ENCODE peak calls at places on chromosomes 4 and X, in five cellular contexts. B is activated CD8-positive, alpha-beta memory T cell treated with anti-CD3 and anti-CD28 coated beads for 24 hours; N is neural crest cell; C is stimulated activated CD8-positive, alpha-beta memory T cell treated with anti-CD3 and anti-CD28 coated beads, Interleukin-2, amount 100 ng/mL, for 48 hours; Z is AG09309. P is an unnamed sample.

GRCh38 chr4:77385124-77385969 is 220.3 kb upstream of the CXCL13 start:
- DNase-seq in B (peak), N (peak), C (peak), Z (peak), P (peak)

GRCh38 chr4:8335848-8336247 is 66.3 kb downstream of the HTRA3 start:
- DNase-seq in B (no peak), N (no peak), C (no peak), Z (no peak), P (no peak)

GRCh38 chrX:3271485-3272186 is 74.8 kb downstream of the MXRA5 start:
- DNase-seq in B (no peak), N (no peak), C (no peak), Z (peak), P (no peak)

GRCh38 chrX:18995216-18995615 is 11.3 kb upstream of the PHKA2 start:
- DNase-seq in B (no peak), N (no peak), C (no peak), Z (no peak), P (no peak)

GRCh38 chr4:132982151-132982550 is 166.9 kb upstream of the PCDH10 start:
- DNase-seq in B (no peak), N (no peak), C (no peak), Z (no peak), P (no peak)

GRCh38 chr4:161650812-161651211 is 513.0 kb downstream of the FSTL5 start:
- DNase-seq in B (no peak), N (no peak), C (no peak), Z (no peak), P (no peak)

GRCh38 chrX:131734621-131735020 is 190.7 kb downstream of the OR13H1 start:
- DNase-seq in B (peak), N (no peak), C (no peak), Z (peak), P (peak)

GRCh38 chr4:139550724-139551429 is 5.1 kb downstream of the SETD7 start:
- DNase-seq in B (no peak), N (no peak), C (no peak), Z (no peak), P (no peak)

GRCh38 chr4:52958232-52958631 is 96.1 kb downstream of the RASL11B start:
- DNase-seq in B (no peak), N (no peak), C (no peak), Z (no peak), P (no peak)

GRCh38 chr4:1002131-1002630 is 9.0 kb upstream of the SLC26A1 start:
- DNase-seq in B (no peak), N (no peak), C (no peak), Z (no peak), P (no peak)

GRCh38 chr4:173371292-173372192 is 788 bp downstream of the SAP30 start:
- DNase-seq in B (peak), N (peak), C (peak), Z (peak), P (peak)

GRCh38 chr4:31023724-31024123 is 303.6 kb downstream of the PCDH7 start:
- DNase-seq in B (no peak), N (no peak), C (no peak), Z (no peak), P (no peak)

GRCh38 chrX:71171110-71171801 is 26.6 kb downstream of the NLGN3 start:
- DNase-seq in B (no peak), N (no peak), C (no peak), Z (no peak), P (no peak)

GRCh38 chr4:103786014-103786413 is 66.2 kb upstream of the TACR3 start:
- DNase-seq in B (no peak), N (no peak), C (no peak), Z (no peak), P (peak)

GRCh38 chrX:15143050-15143824 is 126.6 kb downstream of the ASB9 start:
- DNase-seq in B (peak), N (peak), C (peak), Z (no peak), P (no peak)

GRCh38 chr4:174192943-174193342 is 90.5 kb downstream of the FBXO8 start:
- DNase-seq in B (no peak), N (no peak), C (no peak), Z (no peak), P (no peak)

GRCh38 chr4:168634276-168634802 is 137.5 kb downstream of the PALLD start:
- DNase-seq in B (no peak), N (no peak), C (no peak), Z (peak), P (no peak)

GRCh38 chr4:47839259-47839658 is 1.4 kb upstream of the CORIN start:
- DNase-seq in B (no peak), N (no peak), C (peak), Z (peak), P (no peak)

GRCh38 chr4:7266525-7267292 is 74.4 kb downstream of the SORCS2 start:
- DNase-seq in B (no peak), N (no peak), C (no peak), Z (peak), P (no peak)

GRCh38 chrX:78650906-78651437 is 8.2 kb downstream of the RTL3 start:
- DNase-seq in B (no peak), N (no peak), C (no peak), Z (peak), P (no peak)

GRCh38 chrX:4193500-4193899 is 480.1 kb upstream of the PRKX start:
- DNase-seq in B (no peak), N (no peak), C (no peak), Z (no peak), P (no peak)

GRCh38 chrX:155968106-155968714 is 29.3 kb upstream of the IL9R start:
- DNase-seq in B (no peak), N (no peak), C (no peak), Z (no peak), P (no peak)

GRCh38 chrX:133781174-133781573 is 204.2 kb downstream of the GPC3 start:
- DNase-seq in B (no peak), N (no peak), C (no peak), Z (no peak), P (no peak)

GRCh38 chr4:1990348-1990645 is 18.5 kb downstream of the NELFA start:
- DNase-seq in B (no peak), N (no peak), C (no peak), Z (no peak), P (no peak)

GRCh38 chr4:48259748-48260147 is 9.9 kb downstream of the TEC start:
- DNase-seq in B (no peak), N (no peak), C (no peak), Z (no peak), P (no peak)

GRCh38 chrX:11591712-11592351 is 73.9 kb downstream of the ARHGAP6 start:
- DNase-seq in B (no peak), N (no peak), C (no peak), Z (no peak), P (no peak)

GRCh38 chr4:185839204-185839712 is 27.3 kb upstream of the SORBS2 start:
- DNase-seq in B (no peak), N (peak), C (no peak), Z (peak), P (no peak)

GRCh38 chrX:34381241-34381640 is 249.1 kb upstream of the FAM47A start:
- DNase-seq in B (no peak), N (no peak), C (no peak), Z (no peak), P (no peak)

GRCh38 chr4:132169660-132170059 is 979.4 kb upstream of the PCDH10 start:
- DNase-seq in B (no peak), N (no peak), C (no peak), Z (no peak), P (no peak)

GRCh38 chr4:173494013-173494970 is 35.7 kb downstream of the HAND2 start:
- DNase-seq in B (no peak), N (no peak), C (no peak), Z (no peak), P (no peak)

P was measured in NCI-H187.